ENCODE peak calls at places on chromosomes 6 and 20, in four cellular contexts. I, X, N and C are unnamed samples.

GRCh38 chr6:121106962-121107361 is 227.3 kb downstream of the TBC1D32 start:
- DNase-seq in I (no peak), N (no peak), X (no peak), C (no peak)

GRCh38 chr20:49637238-49637637 is 69.3 kb upstream of the PTGIS start:
- DNase-seq in X (no peak), I (no peak), N (no peak), C (no peak)

GRCh38 chr20:11976966-11977365 is 59.3 kb downstream of the BTBD3 start:
- DNase-seq in I (no peak), N (no peak), X (no peak), C (no peak)

GRCh38 chr6:100171533-100172321 is 177.7 kb upstream of the MCHR2 start:
- DNase-seq in X (peak), I (peak), N (no peak), C (no peak)

GRCh38 chr20:62365814-62366369 is 1.2 kb downstream of the LAMA5 start:
- DNase-seq in N (no peak), X (no peak), I (no peak), C (no peak)

GRCh38 chr6:106808758-106809157 is 165.8 kb downstream of the CD24 start:
- DNase-seq in I (no peak), X (no peak), N (no peak), C (no peak)

GRCh38 chr20:47432251-47433210 is 69.2 kb upstream of the NCOA3 start:
- DNase-seq in X (no peak), N (no peak), I (no peak), C (no peak)

GRCh38 chr6:85614780-85615179 is 21.1 kb upstream of the SNX14 start:
- DNase-seq in N (no peak), X (no peak), I (no peak), C (no peak)

GRCh38 chr6:151917531-151918329 is 110.2 kb downstream of the ESR1 start:
- DNase-seq in I (no peak), X (no peak), N (peak), C (no peak)

GRCh38 chr6:36657942-36658544 is 20.5 kb upstream of the CDKN1A start:
- DNase-seq in I (peak), X (peak), N (no peak), C (no peak)

GRCh38 chr6:3383525-3383924 is 73.3 kb downstream of the SLC22A23 start:
- DNase-seq in I (no peak), N (peak), X (peak), C (no peak)

GRCh38 chr6:36660771-36661471 is 17.6 kb upstream of the CDKN1A start:
- DNase-seq in I (no peak), N (no peak), X (peak), C (no peak)

GRCh38 chr20:33568378-33569289 is 78.7 kb downstream of the CBFA2T2 start:
- DNase-seq in I (no peak), X (no peak), N (peak), C (no peak)

GRCh38 chr20:19944772-19945459 is 72.2 kb upstream of the NAA20 start:
- DNase-seq in X (peak), N (no peak), I (peak), C (no peak)

GRCh38 chr6:148431413-148431812 is 88.8 kb downstream of the SASH1 start:
- DNase-seq in I (no peak), X (no peak), N (no peak), C (no peak)

GRCh38 chr6:157650261-157650640 is 172.8 kb upstream of the SNX9 start:
- DNase-seq in I (no peak), X (peak), N (no peak), C (no peak)

GRCh38 chr6:34527751-34528670 is 28.1 kb downstream of the SPDEF start:
- DNase-seq in X (no peak), N (no peak), I (no peak), C (no peak)

GRCh38 chr6:127058027-127058426 is 60.4 kb upstream of the RSPO3 start:
- DNase-seq in I (peak), N (no peak), X (peak), C (no peak)

GRCh38 chr20:1130849-1131248 is 12.4 kb downstream of the PSMF1 start:
- DNase-seq in N (no peak), X (no peak), I (no peak), C (no peak)

GRCh38 chr20:62232764-62233645 is 5.3 kb upstream of the OSBPL2 start:
- DNase-seq in N (no peak), X (no peak), I (no peak), C (no peak)

GRCh38 chr6:125906158-125906998 is 50.2 kb upstream of the HINT3 start:
- DNase-seq in X (peak), I (peak), N (no peak), C (no peak)

GRCh38 chr6:155001482-155001881 is 6.4 kb downstream of the TIAM2 start:
- DNase-seq in N (no peak), X (peak), I (no peak), C (no peak)

GRCh38 chr20:62339647-62340062 is 27.5 kb downstream of the LAMA5 start:
- DNase-seq in N (no peak), I (no peak), X (no peak), C (no peak)

GRCh38 chr6:32944265-32944664 is 3.4 kb upstream of the HLA-DMB start:
- DNase-seq in I (no peak), X (no peak), N (no peak), C (no peak)

GRCh38 chr6:157229219-157229607 is 94.1 kb downstream of the TMEM242 start:
- DNase-seq in X (no peak), N (no peak), I (no peak), C (peak)

DNA sequence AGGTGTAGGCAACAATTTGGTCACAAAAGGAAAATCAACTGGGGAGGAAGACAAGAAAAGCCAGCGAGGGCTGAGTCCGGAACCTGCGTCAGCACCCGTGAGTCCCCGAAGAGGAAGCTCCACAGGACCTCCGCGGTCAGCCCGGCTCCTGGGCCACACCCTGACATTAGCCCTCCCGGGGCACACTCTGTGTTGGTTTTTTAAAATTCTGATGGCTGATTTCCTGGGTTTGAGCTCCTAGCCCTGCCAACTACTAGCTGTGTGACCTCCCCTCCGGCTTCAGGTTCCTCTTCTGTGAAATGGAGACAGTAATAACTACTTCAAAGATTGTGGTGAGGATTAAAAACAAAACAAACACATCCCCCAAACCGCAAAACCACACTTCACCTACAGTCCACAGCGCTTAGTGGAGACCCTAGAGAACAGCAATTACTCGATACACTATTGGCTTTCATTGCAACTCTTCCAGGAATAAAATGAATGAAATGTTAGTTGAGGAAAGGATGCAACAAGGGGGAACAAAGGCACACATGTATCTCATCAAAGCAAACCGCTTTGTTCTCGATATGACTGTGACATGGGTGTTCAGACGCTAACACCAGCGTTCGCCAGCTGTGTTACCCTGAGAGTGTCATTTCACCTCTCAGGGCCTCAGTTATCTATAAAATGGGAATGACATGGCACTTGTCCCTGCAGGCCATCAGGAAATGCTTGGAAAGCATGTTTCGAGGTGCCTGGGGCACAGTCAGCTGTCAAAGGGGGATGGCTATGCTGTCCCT is 984 bp downstream of the ZBP1 start:
- DNase-seq in I (no peak), N (peak), X (no peak), C (no peak)
- TF ChIP-seq CTCF in I (no peak), N (no peak), X (no peak), C (no peak)

DNA sequence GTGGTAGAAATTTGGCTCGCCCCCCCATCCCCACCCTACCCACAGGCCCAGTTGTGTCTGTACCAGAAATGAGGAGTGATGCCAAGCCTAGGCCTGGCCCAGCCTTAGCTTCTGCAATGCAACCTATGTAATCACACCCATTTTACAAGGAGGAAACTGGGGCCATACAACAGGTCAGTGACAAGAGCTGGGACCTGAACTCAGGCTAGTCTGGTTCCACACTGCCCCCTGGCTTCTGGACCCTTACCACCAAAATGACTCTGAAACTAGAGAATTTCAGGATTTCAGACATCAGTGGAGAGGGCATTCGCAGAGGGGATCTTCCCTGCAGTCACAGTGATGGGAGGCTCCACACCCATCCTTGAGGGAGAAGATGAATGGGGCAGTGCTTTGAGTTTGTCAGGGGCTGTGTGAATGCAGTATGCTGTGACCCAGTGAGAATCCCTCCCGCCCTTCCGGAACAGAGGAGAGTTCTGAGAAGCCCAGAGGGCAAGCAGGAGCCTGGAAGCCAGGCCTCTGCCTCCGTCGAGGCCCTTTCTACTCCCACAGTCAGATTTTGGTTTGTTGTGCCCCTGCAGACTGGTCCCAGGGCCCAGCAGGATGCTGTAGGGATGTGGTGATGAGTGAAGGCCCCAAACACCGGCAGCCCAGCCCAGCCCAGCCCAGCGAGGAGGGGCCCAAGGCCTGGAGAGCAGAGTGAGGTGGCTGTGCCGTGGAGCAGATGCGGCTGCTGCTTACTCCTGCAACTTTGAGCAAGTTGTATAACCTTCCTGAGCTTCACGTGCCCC is 48.1 kb upstream of the MYL9 start:
- DNase-seq in X (no peak), N (no peak), I (no peak), C (no peak)
- TF ChIP-seq CTCF in X (peak), N (no peak), I (peak), C (peak)

DNA sequence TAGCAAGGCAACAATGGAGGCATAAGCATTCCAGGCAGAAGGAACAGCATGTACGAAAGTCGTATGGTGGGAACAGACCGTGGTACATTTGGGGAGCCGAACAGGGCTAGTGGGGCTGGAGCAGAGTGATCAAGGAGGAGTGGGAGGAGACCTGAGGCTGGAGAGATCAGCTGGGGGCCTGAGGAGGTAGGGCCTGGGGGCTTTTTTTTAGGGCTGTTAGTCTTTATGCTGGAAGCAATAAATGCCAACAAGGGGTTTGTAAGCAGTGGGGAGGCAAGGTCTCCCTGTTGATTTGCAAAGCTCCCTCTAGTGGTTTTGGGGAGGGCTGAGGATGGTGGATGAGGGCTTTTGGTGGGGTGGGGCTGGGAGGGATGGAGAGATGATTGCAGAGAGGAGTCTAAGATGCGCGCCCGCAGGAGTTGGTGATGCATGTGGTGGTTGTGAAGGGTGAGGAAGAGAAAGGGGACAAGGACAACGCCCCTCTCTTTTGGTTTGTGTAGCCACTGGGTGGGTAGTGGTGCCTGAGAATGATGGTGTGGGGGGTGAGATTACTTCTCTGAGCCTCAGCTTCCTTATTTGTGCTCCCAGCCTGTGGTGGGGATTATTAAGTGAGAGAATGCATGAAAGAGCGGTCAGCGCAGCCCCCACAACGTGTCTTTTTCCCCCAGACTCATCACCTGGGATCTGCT is 74.1 kb upstream of the TOX2 start:
- DNase-seq in N (no peak), X (peak), I (no peak), C (no peak)
- TF ChIP-seq CTCF in N (no peak), X (peak), I (peak), C (peak)

GRCh38 chr6:122285292-122285913 is 114.0 kb upstream of the HSF2 start:
- DNase-seq in X (peak), I (no peak), N (no peak), C (no peak)

GRCh38 chr6:122286512-122286911 is 112.9 kb upstream of the HSF2 start:
- DNase-seq in X (peak), N (no peak), I (no peak), C (no peak)

GRCh38 chr6:122284848-122285247 is 114.6 kb upstream of the HSF2 start:
- DNase-seq in X (no peak), I (no peak), N (no peak), C (no peak)

GRCh38 chr6:122289721-122290501 is 109.5 kb upstream of the HSF2 start:
- DNase-seq in N (no peak), X (peak), I (peak), C (no peak)
- TF ChIP-seq CTCF in N (no peak), X (peak), I (peak), C (peak)

GRCh38 chr20:21028921-21029320 is 77.2 kb downstream of the LINC00237 start:
- DNase-seq in X (no peak), I (no peak), N (no peak), C (no peak)

GRCh38 chr20:21029356-21029755 is 76.8 kb downstream of the LINC00237 start:
- DNase-seq in I (no peak), N (no peak), X (no peak), C (no peak)

GRCh38 chr20:21028436-21028835 is 77.7 kb downstream of the LINC00237 start:
- DNase-seq in N (no peak), I (no peak), X (no peak), C (no peak)

GRCh38 chr20:21026951-21027350 is 79.2 kb downstream of the LINC00237 start:
- DNase-seq in N (no peak), I (no peak), X (no peak), C (no peak)

DNA sequence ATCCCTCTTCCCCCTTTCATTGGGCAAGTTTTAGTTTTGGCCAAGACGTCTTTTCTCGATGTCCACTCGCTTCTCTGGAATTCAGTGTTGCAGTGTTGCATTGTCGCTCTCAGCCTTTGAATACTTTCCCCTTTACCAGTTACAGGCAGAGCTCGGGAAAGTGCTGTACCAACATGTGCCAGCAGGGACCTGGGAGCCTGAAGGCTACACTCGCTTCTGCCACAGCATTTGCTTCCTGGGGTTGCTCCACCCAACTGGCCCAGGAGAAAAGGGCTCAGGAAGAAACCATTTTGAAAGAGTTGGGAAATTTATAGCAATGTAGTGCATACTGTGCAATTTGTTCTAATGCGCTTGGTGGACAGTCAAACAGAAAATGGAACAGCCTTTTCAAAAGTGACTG is 78.6 kb downstream of the LINC00237 start:
- DNase-seq in X (no peak), I (peak), N (no peak), C (no peak)
- TF ChIP-seq CTCF in X (no peak), I (peak), N (no peak), C (peak)